ENCODE peak calls at places on chromosomes 5 and 9, in four cellular contexts. H is Caco-2, Q is heart left ventricle, K is psoas muscle. L is an unnamed sample. For H3K9me3, the result is how much of the 10 kb centered on the place peaks cover.

GRCh38 chr9:113650207-113651131 is 186.9 kb downstream of the RGS3 start:
- DNase-seq in K (no peak), Q (no peak), H (no peak), L (no peak)

GRCh38 chr5:96157841-96158291 is 196.2 kb upstream of the ELL2 start:
- DNase-seq in K (no peak), H (no peak), Q (no peak), L (no peak)

GRCh38 chr9:126519660-126520425 is 93.9 kb upstream of the LMX1B start:
- DNase-seq in K (no peak), Q (no peak), H (no peak), L (no peak)

GRCh38 chr5:123855630-123856029 is 343.7 kb downstream of the CSNK1G3 start:
- DNase-seq in H (no peak), K (no peak), Q (no peak), L (no peak)

GRCh38 chr5:71586052-71586940 is 844 bp upstream of the MCCC2 start:
- DNase-seq in H (peak), Q (peak), K (no peak), L (no peak)

GRCh38 chr9:89621676-89622075 is 16.9 kb downstream of the GADD45G start:
- DNase-seq in K (peak), H (no peak), Q (no peak), L (no peak)

GRCh38 chr5:54533541-54534179 is 16.1 kb downstream of the SNX18 start:
- DNase-seq in Q (peak), K (no peak), H (no peak), L (no peak)

GRCh38 chr5:169013208-169013728 is 287.7 kb downstream of the SLIT3 start:
- DNase-seq in K (no peak), Q (no peak), H (no peak), L (no peak)

GRCh38 chr5:96657068-96657467 is 5.1 kb upstream of the CAST start:
- DNase-seq in K (no peak), H (no peak), Q (no peak), L (peak)

GRCh38 chr5:117800261-117800660 is 1188.1 kb downstream of the DTWD2 start:
- DNase-seq in H (no peak), K (no peak), Q (no peak), L (no peak)

GRCh38 chr5:57450991-57451876 is 31.4 kb downstream of the ACTBL2 start:
- DNase-seq in K (no peak), Q (no peak), H (no peak), L (no peak)

GRCh38 chr9:128619779-128620178 is 36.9 kb downstream of the DYNC2I2 start:
- DNase-seq in K (no peak), Q (no peak), H (no peak), L (no peak)

GRCh38 chr9:130463763-130464745 is 19.3 kb downstream of the ASS1 start:
- DNase-seq in H (no peak), Q (no peak), K (peak), L (no peak)

GRCh38 chr9:3760031-3760430 is 234.2 kb upstream of the RFX3 start:
- DNase-seq in K (no peak), Q (no peak), H (no peak), L (no peak)

GRCh38 chr5:89309268-89309667 is 426.3 kb upstream of the MEF2C start:
- DNase-seq in Q (no peak), K (no peak), H (no peak), L (no peak)

GRCh38 chr9:71741841-71742648 is 26.3 kb downstream of the CEMIP2 start:
- DNase-seq in Q (no peak), H (peak), K (no peak), L (no peak)

GRCh38 chr9:111902396-111903147 is 6.0 kb downstream of the UGCG start:
- DNase-seq in K (no peak), Q (no peak), H (no peak), L (no peak)

GRCh38 chr9:445033-445432 is 230.4 kb downstream of the DOCK8 start:
- DNase-seq in Q (peak), H (no peak), K (peak), L (no peak)

GRCh38 chr5:135185461-135186075 is 151.5 kb upstream of the PITX1 start:
- DNase-seq in Q (no peak), H (no peak), K (no peak), L (peak)

GRCh38 chr5:112143684-112144083 is 275.4 kb downstream of the EPB41L4A start:
- DNase-seq in H (no peak), Q (no peak), K (no peak), L (no peak)

GRCh38 chr5:6448141-6448491 is 543 bp upstream of the UBE2QL1 start:
- DNase-seq in K (no peak), H (no peak), Q (no peak), L (no peak)

GRCh38 chr5:110063640-110064592 is 374.2 kb downstream of the MAN2A1 start:
- DNase-seq in Q (no peak), K (no peak), H (no peak), L (no peak)

GRCh38 chr5:40676643-40677333 is 2.9 kb upstream of the PTGER4 start:
- DNase-seq in H (no peak), K (peak), Q (peak), L (no peak)

GRCh38 chr5:128674837-128675446 is 136.9 kb upstream of the FBN2 start:
- DNase-seq in Q (no peak), K (no peak), H (peak), L (no peak)

GRCh38 chr9:121353246-121353975 is 16.6 kb downstream of the STOM start:
- DNase-seq in Q (no peak), K (no peak), H (no peak), L (no peak)

GRCh38 chr9:10697044-10697443 is 84.2 kb upstream of the PTPRD start:
- DNase-seq in H (no peak), Q (no peak), K (no peak), L (no peak)

GRCh38 chr5:103624035-103624461 is 61.5 kb upstream of the NUDT12 start:
- DNase-seq in H (no peak), K (no peak), Q (no peak), L (no peak)

GRCh38 chr5:176407456-176408244 is 8.7 kb downstream of the CLTB start:
- DNase-seq in K (no peak), H (no peak), Q (no peak), L (no peak)

GRCh38 chr5:73591102-73591695 is 25.7 kb downstream of the UTP15 start:
- DNase-seq in H (peak), K (no peak), Q (peak), L (no peak)

GRCh38 chr5:179413711-179414458 is 68.6 kb upstream of the ADAMTS2 start:
- DNase-seq in H (no peak), K (no peak), Q (no peak), L (peak)
- H3K9me3 ChIP-seq in H (under half), K (under half), Q (under half), L (under half)

GRCh38 chr5:143594913-143595818 is 191.7 kb upstream of the NR3C1 start:
- DNase-seq in H (peak), K (no peak), Q (no peak), L (no peak)
- TF ChIP-seq CTCF in H (no peak), K (no peak), Q (no peak), L (no peak)

GRCh38 chr5:9864791-9865190 is 234.6 kb upstream of the TAS2R1 start:
- DNase-seq in Q (no peak), H (no peak), K (no peak), L (no peak)
- H3K9me3 ChIP-seq in Q (under half), H (under half), K (under half), L (under half)

GRCh38 chr5:100479079-100479688 is 56.0 kb upstream of the FAM174A start:
- DNase-seq in Q (no peak), K (no peak), H (peak), L (no peak)
- TF ChIP-seq CTCF in Q (peak), K (peak), H (peak), L (no peak)

GRCh38 chr5:2136728-2137333 is 254.1 kb upstream of the IRX4 start:
- DNase-seq in H (no peak), Q (no peak), K (no peak), L (no peak)
- H3K9me3 ChIP-seq in H (under half), Q (under half), K (under half), L (under half)

GRCh38 chr5:133041157-133041784 is 10.5 kb upstream of the HSPA4 start:
- DNase-seq in Q (no peak), H (no peak), K (no peak), L (no peak)

GRCh38 chr5:133047404-133047803 is 4.4 kb upstream of the HSPA4 start:
- DNase-seq in Q (no peak), H (no peak), K (no peak), L (no peak)

DNA sequence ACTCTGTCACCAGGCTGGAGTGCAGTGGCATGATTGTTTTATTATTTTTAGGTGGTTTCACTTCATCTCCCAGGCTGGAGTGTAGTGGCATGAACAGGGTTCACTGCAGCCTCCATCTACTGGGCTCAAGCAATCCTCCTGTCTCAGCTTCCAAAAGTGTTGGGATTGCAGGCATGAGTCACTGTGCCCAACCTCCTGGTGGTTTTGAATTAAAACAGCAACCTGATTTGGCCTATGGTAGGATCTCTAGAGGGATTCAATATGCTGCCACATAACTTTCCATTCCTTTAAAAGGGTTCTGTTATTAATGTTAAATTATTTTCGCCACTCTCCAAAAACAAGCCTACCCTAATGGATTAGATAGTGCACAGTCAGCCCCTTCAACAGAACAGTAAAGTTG is 9.9 kb upstream of the HSPA4 start:
- DNase-seq in K (no peak), Q (no peak), H (no peak), L (no peak)
- TF ChIP-seq CTCF in K (no peak), Q (no peak), H (no peak), L (no peak)

GRCh38 chr5:141356133-141356532 is 1.3 kb downstream of the PCDHGA4 start:
- DNase-seq in K (no peak), H (no peak), Q (no peak), L (no peak)
- H3K9me3 ChIP-seq in K (under half), H (under half), Q (half or more), L (under half)

GRCh38 chr5:1051366-1051720 is 42.7 kb downstream of the NKD2 start:
- DNase-seq in K (no peak), Q (no peak), H (no peak), L (no peak)

GRCh38 chr5:1052076-1052475 is 43.5 kb downstream of the NKD2 start:
- DNase-seq in Q (no peak), H (no peak), K (peak), L (no peak)

GRCh38 chr5:1053391-1054017 is 44.9 kb downstream of the NKD2 start:
- DNase-seq in H (no peak), K (peak), Q (no peak), L (no peak)

GRCh38 chr5:1054018-1054798 is 45.6 kb downstream of the NKD2 start:
- DNase-seq in Q (no peak), H (no peak), K (peak), L (no peak)

DNA sequence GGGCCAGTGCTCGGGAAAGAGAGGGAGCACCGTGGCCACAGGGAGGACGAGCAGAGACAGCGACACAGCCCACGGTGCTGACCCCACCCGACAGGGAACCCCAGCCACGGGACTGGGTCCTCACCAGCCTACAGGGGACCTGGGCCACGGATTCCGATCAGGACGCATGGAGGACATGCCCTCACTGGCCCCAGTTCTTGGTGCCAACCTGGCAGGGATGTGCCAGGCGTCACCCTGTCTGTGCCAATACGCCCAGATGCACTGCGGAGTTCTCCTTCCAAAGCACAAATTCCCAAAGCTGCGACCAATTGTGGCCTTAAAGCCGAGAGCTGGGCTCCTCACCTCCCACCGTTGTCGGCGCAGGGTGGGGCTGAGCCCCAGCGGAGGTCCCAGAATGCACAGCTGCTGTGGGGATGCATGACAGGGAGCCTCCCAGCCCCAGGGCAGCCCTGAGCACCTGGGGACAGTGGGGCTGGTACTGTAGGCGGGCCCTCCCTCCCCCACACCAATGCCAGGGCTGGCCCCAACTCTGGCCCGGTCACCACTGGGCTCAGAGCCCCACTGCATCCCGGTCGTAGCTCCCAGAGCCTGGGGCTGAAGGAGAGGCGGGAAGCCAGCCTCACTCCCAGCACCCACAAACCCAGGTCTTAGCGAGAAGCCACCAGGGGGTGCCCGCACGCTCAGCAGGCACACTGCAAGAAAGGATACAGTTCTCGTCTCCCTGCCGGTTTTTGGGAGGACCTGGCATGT is 44.2 kb downstream of the NKD2 start:
- DNase-seq in Q (no peak), H (no peak), K (peak), L (no peak)
- TF ChIP-seq CTCF in Q (peak), H (no peak), K (peak), L (no peak)

GRCh38 chr5:4563400-4563799 is 576.7 kb upstream of the ADAMTS16 start:
- DNase-seq in K (no peak), Q (no peak), H (peak), L (no peak)

GRCh38 chr5:4555739-4556285 is 584.3 kb upstream of the ADAMTS16 start:
- DNase-seq in K (no peak), Q (no peak), H (no peak), L (no peak)

GRCh38 chr5:4561403-4561802 is 578.7 kb upstream of the ADAMTS16 start:
- DNase-seq in H (no peak), Q (no peak), K (no peak), L (no peak)
- H3K9me3 ChIP-seq in H (under half), Q (under half), K (under half), L (half or more)

L was measured in right atrium auricular region.